ENCODE peak calls at places on chromosomes 11 and 22, in five cellular contexts. V is A549, I is hepatocyte, W is PC-3, F is PC-9. S is an unnamed sample.

GRCh38 chr11:128731041-128731663 is 37.3 kb downstream of the FLI1 start:
- DNase-seq in V (no peak), I (no peak), W (peak; percentile 27), F (no peak), S (no peak)

GRCh38 chr22:30235687-30236170 is 10.8 kb downstream of the LIF start:
- DNase-seq in I (peak; percentile 55), V (peak; percentile 74), F (peak; percentile 91), W (peak; percentile 91), S (peak; percentile 93)

GRCh38 chr22:31329453-31330215 is 16.5 kb downstream of the PATZ1 start:
- DNase-seq in V (no peak), W (no peak), F (no peak), I (no peak), S (no peak)

GRCh38 chr11:65430406-65431217 is 8.0 kb downstream of the NEAT1 start:
- DNase-seq in F (no peak), V (no peak), I (peak; percentile 46), W (peak; percentile 26), S (no peak)

GRCh38 chr11:114026355-114026754 is 33.2 kb upstream of the ZBTB16 start:
- DNase-seq in I (peak; percentile 31), F (no peak), V (no peak), W (peak; percentile 21), S (no peak)

GRCh38 chr11:134760307-134760706 is 348.3 kb upstream of the B3GAT1 start:
- DNase-seq in V (no peak), F (no peak), W (no peak), I (no peak), S (no peak)

GRCh38 chr22:46297151-46297819 is 615 bp downstream of the GTSE1 start:
- DNase-seq in F (peak; percentile 24), I (peak; percentile 47), W (peak; percentile 43), V (no peak), S (peak; percentile 87)

GRCh38 chr11:2924381-2924780 is 4.8 kb downstream of the PHLDA2 start:
- DNase-seq in I (no peak), F (peak; percentile 65), V (no peak), W (peak; percentile 82), S (no peak)

GRCh38 chr11:14645247-14645912 is 1.8 kb downstream of the PDE3B start:
- DNase-seq in I (no peak), V (peak; percentile 21), F (no peak), W (no peak), S (peak; percentile 55)

GRCh38 chr11:46119352-46120216 is 1.7 kb downstream of the PHF21A start:
- DNase-seq in V (no peak), I (peak; percentile 77), F (peak; percentile 35), W (peak; percentile 22), S (peak; percentile 89)

GRCh38 chr11:122199661-122200060 is 83.6 kb upstream of the BLID start:
- DNase-seq in I (no peak), F (no peak), V (no peak), W (peak; percentile 57), S (no peak)

GRCh38 chr11:133118563-133119303 is 413.6 kb downstream of the OPCML start:
- DNase-seq in V (no peak), W (no peak), F (no peak), I (no peak), S (no peak)

GRCh38 chr11:16223558-16223957 is 132.8 kb downstream of the SOX6 start:
- DNase-seq in W (no peak), V (no peak), I (no peak), F (no peak), S (no peak)

GRCh38 chr22:47308886-47309285 is 546.4 kb downstream of the TBC1D22A start:
- DNase-seq in I (no peak), V (no peak), F (no peak), W (no peak), S (no peak)

GRCh38 chr22:30040499-30041055 is 39.7 kb upstream of the HORMAD2 start:
- DNase-seq in V (no peak), I (no peak), W (no peak), F (no peak), S (peak; percentile 34)

GRCh38 chr11:62547691-62548281 is 1.2 kb upstream of the AHNAK start:
- DNase-seq in W (peak; percentile 76), I (peak; percentile 53), V (peak; percentile 48), F (peak; percentile 32), S (peak; percentile 58)
- H3K4me2 ChIP-seq in W (peak overlapping the region; percentile 89), I (peak overlapping the region; percentile 95), V (peak overlapping the region; percentile 96), F (peak overlapping the region; percentile 99), S (peak overlapping the region; percentile 93)

GRCh38 chr11:116618461-116618860 is 154.3 kb downstream of the BUD13 start:
- DNase-seq in V (no peak), W (no peak), F (no peak), I (no peak), S (no peak)

GRCh38 chr11:116613201-116613910 is 159.4 kb downstream of the BUD13 start:
- DNase-seq in F (no peak), V (no peak), W (no peak), I (no peak), S (no peak)

GRCh38 chr11:116614306-116615210 is 158.2 kb downstream of the BUD13 start:
- DNase-seq in F (no peak), V (no peak), I (no peak), W (no peak), S (no peak)

GRCh38 chr11:116611998-116612620 is 160.7 kb downstream of the BUD13 start:
- DNase-seq in I (no peak), F (no peak), V (no peak), W (no peak), S (no peak)

GRCh38 chr11:116615211-116615865 is 157.4 kb downstream of the BUD13 start:
- DNase-seq in I (no peak), W (no peak), F (no peak), V (no peak), S (no peak)
- TF ChIP-seq CTCF in I (no peak), W (peak; percentile 28), F (no peak), V (no peak), S (no peak)

GRCh38 chr22:24697141-24697540 is 77.4 kb downstream of the PIWIL3 start:
- DNase-seq in W (no peak), I (no peak), F (no peak), V (no peak), S (peak; percentile 46)

GRCh38 chr22:24696551-24697001 is 77.9 kb downstream of the PIWIL3 start:
- DNase-seq in F (no peak), I (no peak), V (no peak), W (no peak), S (peak; percentile 14)

GRCh38 chr22:24693359-24693758 is 81.2 kb downstream of the PIWIL3 start:
- DNase-seq in F (no peak), W (peak; percentile 21), V (no peak), I (no peak), S (peak; percentile 75)

GRCh38 chr22:24695958-24696511 is 78.5 kb downstream of the PIWIL3 start:
- DNase-seq in I (no peak), F (no peak), W (no peak), V (no peak), S (peak; percentile 46)

GRCh38 chr22:24694971-24695928 is 79.3 kb downstream of the PIWIL3 start:
- DNase-seq in F (no peak), V (no peak), I (no peak), W (no peak), S (peak; percentile 53)
- H3K4me2 ChIP-seq in F (no peak overlapping the region), V (no peak overlapping the region), I (no peak overlapping the region), W (no peak overlapping the region), S (no peak overlapping the region)

GRCh38 chr22:44311104-44311854 is 1.5 kb downstream of the SHISAL1 start:
- DNase-seq in F (no peak), W (no peak), I (no peak), V (no peak), S (no peak)

GRCh38 chr22:44314425-44315067 is 1.8 kb upstream of the SHISAL1 start:
- DNase-seq in F (no peak), I (no peak), W (no peak), V (no peak), S (no peak)

GRCh38 chr22:44312766-44313165 is at the start of gene SHISAL1:
- DNase-seq in W (peak; percentile 18), F (no peak), V (no peak), I (no peak), S (peak; percentile 94)

GRCh38 chr22:44311855-44312170 is 938 bp downstream of the SHISAL1 start:
- DNase-seq in V (no peak), I (peak; percentile 32), F (no peak), W (no peak), S (peak; percentile 99)

GRCh38 chr22:44313385-44314006 is 745 bp upstream of the SHISAL1 start:
- DNase-seq in I (no peak), V (no peak), W (no peak), F (no peak), S (no peak)
- TF ChIP-seq CTCF in I (no peak), V (no peak), W (no peak), F (no peak), S (no peak)

GRCh38 chr22:40394607-40395006 is 24.2 kb downstream of the SGSM3 start:
- DNase-seq in V (no peak), I (no peak), W (no peak), F (no peak), S (no peak)
- H3K4me2 ChIP-seq in V (no peak overlapping the region), I (no peak overlapping the region), W (no peak overlapping the region), F (no peak overlapping the region), S (no peak overlapping the region)

GRCh38 chr11:18523079-18523478 is 3.7 kb downstream of the TSG101 start:
- DNase-seq in W (peak; percentile 57), F (no peak), I (no peak), V (no peak), S (no peak)
- TF ChIP-seq CTCF in W (no peak), F (no peak), I (no peak), V (no peak), S (no peak)

GRCh38 chr11:108670381-108670930 is 5.6 kb downstream of the DDX10 start:
- DNase-seq in W (no peak), F (no peak), I (no peak), V (no peak), S (no peak)
- H3K4me2 ChIP-seq in W (no peak overlapping the region), F (no peak overlapping the region), I (peak overlapping the region; percentile 24), V (no peak overlapping the region), S (no peak overlapping the region)

DNA sequence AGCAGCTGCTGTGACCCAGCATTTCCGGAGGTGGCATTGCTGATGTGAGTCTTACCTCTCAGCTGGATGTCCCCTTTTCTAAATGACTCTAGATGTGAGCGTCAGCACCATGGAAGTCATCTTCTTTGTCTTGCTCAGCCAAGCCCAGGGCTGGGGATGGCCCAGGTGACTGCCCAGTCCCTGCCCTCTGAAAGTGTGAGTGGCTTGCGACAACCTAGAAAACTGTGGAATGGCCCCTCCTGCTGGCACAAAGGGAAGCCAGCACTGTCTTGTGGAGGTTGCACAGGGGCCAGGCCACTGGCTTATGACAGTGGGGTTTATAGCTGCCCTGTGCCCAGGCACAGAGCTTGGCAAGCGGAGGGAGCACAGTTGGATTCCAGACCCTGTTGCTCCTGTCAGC is 6.2 kb downstream of the TUB start:
- DNase-seq in V (no peak), W (no peak), F (no peak), I (no peak), S (peak; percentile 75)
- TF ChIP-seq CTCF in V (peak; percentile 14), W (peak; percentile 30), F (no peak), I (peak; percentile 17), S (peak; percentile 27)

GRCh38 chr11:72237112-72237931 is 6.7 kb downstream of the PHOX2A start:
- DNase-seq in W (no peak), F (no peak), I (peak; percentile 23), V (no peak), S (peak; percentile 87)
- H3K4me2 ChIP-seq in W (no peak overlapping the region), F (no peak overlapping the region), I (no peak overlapping the region), V (no peak overlapping the region), S (no peak overlapping the region)

DNA sequence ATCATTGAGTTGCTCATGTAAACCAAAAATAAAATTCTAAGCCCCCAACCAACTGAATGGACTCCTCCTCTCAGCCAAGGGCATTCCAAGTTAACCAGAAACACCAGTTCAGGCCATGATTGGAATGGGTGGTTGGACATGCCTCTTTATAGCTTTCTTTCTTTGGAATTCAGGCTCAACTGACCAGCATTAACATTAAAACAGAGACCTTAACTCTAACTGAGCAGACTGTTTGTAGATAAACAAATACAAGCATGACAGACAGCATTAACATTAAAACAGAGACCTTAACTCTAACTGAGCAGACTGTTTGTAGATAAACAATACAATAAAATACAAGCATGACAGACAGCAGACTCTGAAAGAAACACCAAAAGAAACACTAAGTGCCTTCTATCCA is 278.2 kb downstream of the DLG2 start:
- DNase-seq in I (no peak), V (no peak), W (no peak), F (no peak), S (no peak)
- TF ChIP-seq CTCF in I (no peak), V (no peak), W (no peak), F (no peak), S (no peak)